ENCODE peak calls at places on chromosomes 3 and 15, in four cellular contexts. T is HTR-8/SVneo, F is NCI-H460, M is stromal cell of bone marrow. J is an unnamed sample.

GRCh38 chr15:67274236-67274635 is 19.6 kb downstream of the IQCH start:
- DNase-seq in T (no peak), F (no peak), M (no peak), J (no peak)

GRCh38 chr15:90233701-90234518 is at the start of the genes CIB1 and GDPGP1:
- DNase-seq in T (peak), F (peak), M (peak), J (peak)

GRCh38 chr3:184240384-184241140 is 8.2 kb downstream of the ALG3 start:
- DNase-seq in T (no peak), F (no peak), M (no peak), J (no peak)

GRCh38 chr15:40498418-40498817 is 27.6 kb downstream of the CHST14 start:
- DNase-seq in T (no peak), F (no peak), M (peak), J (no peak)

GRCh38 chr3:174438501-174439156 is 420.5 kb upstream of the NAALADL2 start:
- DNase-seq in T (no peak), F (no peak), M (no peak), J (no peak)

GRCh38 chr3:69232447-69232846 is 110.1 kb upstream of the LMOD3 start:
- DNase-seq in T (no peak), F (no peak), M (no peak), J (no peak)

GRCh38 chr15:40353697-40354096 is 2.9 kb downstream of the PHGR1 start:
- DNase-seq in T (no peak), F (no peak), M (no peak), J (no peak)

GRCh38 chr3:16188071-16188470 is 13.6 kb downstream of the GALNT15 start:
- DNase-seq in T (no peak), F (no peak), M (no peak), J (no peak)

GRCh38 chr3:112811150-112811884 is 35.3 kb downstream of the CD200R1L start:
- DNase-seq in T (peak), F (no peak), M (peak), J (peak)